ENCODE peak calls at places on chromosome 16, in five cellular contexts. B is Ammon's horn, Y is NCI-H2171, P is NCI-H1092, J is activated T-cell treated with anti-CD3 and anti-CD28 coated beads for 1 hour. G is an unnamed sample.

GRCh38 chr16:31099860-31100638 is 5.5 kb upstream of the VKORC1 start:
- DNase-seq in B (no peak), Y (no peak), P (no peak), J (no peak), G (no peak)

GRCh38 chr16:28981517-28981916 is 3.3 kb upstream of the LAT start:
- DNase-seq in B (no peak), Y (no peak), P (no peak), J (no peak), G (peak; percentile 73)

GRCh38 chr16:71555230-71555891 is 21.5 kb downstream of the TAT start:
- DNase-seq in B (no peak), Y (no peak), P (no peak), J (no peak), G (peak; percentile 6)

GRCh38 chr16:59385953-59386352 is 651.8 kb upstream of the GOT2 start:
- DNase-seq in B (no peak), Y (no peak), P (no peak), J (no peak), G (no peak)

GRCh38 chr16:3456374-3456773 is 12.9 kb downstream of the NAA60 start:
- DNase-seq in B (peak; percentile 62), Y (no peak), P (no peak), J (no peak), G (no peak)

GRCh38 chr16:22888791-22889190 is 74.8 kb downstream of the HS3ST2 start:
- DNase-seq in B (no peak), Y (no peak), P (no peak), J (no peak), G (no peak)

GRCh38 chr16:47613251-47613650 is 152.1 kb downstream of the PHKB start:
- DNase-seq in B (no peak), Y (no peak), P (no peak), J (no peak), G (no peak)

GRCh38 chr16:79532785-79533184 is 67.8 kb downstream of the MAF start:
- DNase-seq in B (no peak), Y (no peak), P (no peak), J (no peak), G (no peak)

GRCh38 chr16:20673882-20674683 is 23.4 kb downstream of the ACSM1 start:
- DNase-seq in B (no peak), Y (no peak), P (no peak), J (no peak), G (no peak)